ENCODE peak calls at places on chromosomes 1 and 21, in six cellular contexts. P is left cardiac atrium, C is putamen, U is astrocyte, Z is T follicular helper cell, Q is ascending aorta. H is an unnamed sample.

GRCh38 chr1:11568687-11569086 is 85.5 kb downstream of the FBXO2 start:
- DNase-seq in P (no peak), C (no peak), U (peak), Z (no peak), Q (no peak), H (no peak)

GRCh38 chr1:20725189-20726106 is 7.1 kb downstream of the SH2D5 start:
- DNase-seq in P (no peak), C (no peak), U (peak), Z (no peak), Q (no peak), H (no peak)

GRCh38 chr1:203271018-203271743 is 34.1 kb upstream of the BTG2 start:
- DNase-seq in P (peak), C (peak), U (peak), Z (peak), Q (no peak), H (peak)

GRCh38 chr1:206797534-206798383 is 25.5 kb upstream of the IL10 start:
- DNase-seq in P (no peak), C (no peak), U (no peak), Z (no peak), Q (no peak), H (no peak)

GRCh38 chr21:44940116-44940631 is 345 bp downstream of the SLX9 start:
- DNase-seq in P (no peak), C (no peak), U (no peak), Z (no peak), Q (no peak), H (no peak)

GRCh38 chr1:169250795-169251194 is 116.8 kb downstream of the NME7 start:
- DNase-seq in P (no peak), C (no peak), U (no peak), Z (no peak), Q (no peak), H (no peak)

GRCh38 chr1:68011786-68012375 is 38.5 kb downstream of the DIRAS3 start:
- DNase-seq in P (no peak), C (peak), U (peak), Z (no peak), Q (no peak), H (no peak)

GRCh38 chr1:158053276-158053675 is 59.8 kb downstream of the KIRREL1 start:
- DNase-seq in P (no peak), C (no peak), U (peak), Z (no peak), Q (no peak), H (no peak)

GRCh38 chr1:213953816-213954215 is 34.0 kb upstream of the PROX1 start:
- DNase-seq in P (no peak), C (no peak), U (no peak), Z (no peak), Q (no peak), H (no peak)

GRCh38 chr1:231160851-231161710 is 777 bp upstream of the TRIM67 start:
- DNase-seq in P (no peak), C (no peak), U (no peak), Z (no peak), Q (no peak), H (no peak)

GRCh38 chr1:180042994-180043622 is 88.5 kb downstream of the CEP350 start:
- DNase-seq in P (no peak), C (no peak), U (peak), Z (no peak), Q (no peak), H (no peak)

GRCh38 chr1:48248356-48248755 is 25.8 kb downstream of the SLC5A9 start:
- DNase-seq in P (no peak), C (no peak), U (no peak), Z (no peak), Q (no peak), H (no peak)

GRCh38 chr1:150973826-150974579 is 632 bp downstream of the CERS2 start:
- DNase-seq in P (peak), C (no peak), U (no peak), Z (peak), Q (no peak), H (no peak)

GRCh38 chr1:204601979-204602653 is 83.4 kb downstream of the LRRN2 start:
- DNase-seq in P (no peak), C (no peak), U (no peak), Z (no peak), Q (no peak), H (no peak)

GRCh38 chr1:150507912-150508864 is at the start of gene ECM1:
- DNase-seq in P (peak), C (peak), U (peak), Z (no peak), Q (peak), H (no peak)

GRCh38 chr1:168106274-168106673 is 30.5 kb downstream of the GPR161 start:
- DNase-seq in P (no peak), C (no peak), U (no peak), Z (no peak), Q (no peak), H (no peak)

GRCh38 chr1:214447557-214447871 is 103.9 kb downstream of the PTPN14 start:
- DNase-seq in P (no peak), C (no peak), U (peak), Z (no peak), Q (no peak), H (no peak)

GRCh38 chr1:230169454-230170152 is 102.6 kb downstream of the GALNT2 start:
- DNase-seq in P (no peak), C (peak), U (no peak), Z (no peak), Q (no peak), H (no peak)

GRCh38 chr1:100028765-100029164 is 59.0 kb downstream of the SLC35A3 start:
- DNase-seq in P (no peak), C (no peak), U (no peak), Z (no peak), Q (no peak), H (no peak)

GRCh38 chr1:61322769-61323168 is 240.4 kb downstream of the NFIA start:
- DNase-seq in P (no peak), C (no peak), U (no peak), Z (no peak), Q (no peak), H (no peak)

GRCh38 chr1:116919802-116920201 is 10.1 kb downstream of the PTGFRN start:
- DNase-seq in P (no peak), C (no peak), U (no peak), Z (no peak), Q (no peak), H (no peak)

GRCh38 chr1:208010070-208010469 is 99.1 kb upstream of the CD34 start:
- DNase-seq in P (no peak), C (no peak), U (no peak), Z (no peak), Q (no peak), H (no peak)

GRCh38 chr1:111795401-111795800 is 39.7 kb downstream of the DDX20 start:
- DNase-seq in P (no peak), C (no peak), U (no peak), Z (no peak), Q (no peak), H (no peak)

GRCh38 chr1:109089242-109090015 is 1.1 kb upstream of the TMEM167B start:
- DNase-seq in P (peak), C (peak), U (peak), Z (no peak), Q (no peak), H (no peak)

GRCh38 chr1:3409737-3410434 is 44.6 kb upstream of the ARHGEF16 start:
- DNase-seq in P (peak), C (peak), U (peak), Z (no peak), Q (no peak), H (no peak)

GRCh38 chr1:167899253-167899681 is 14.7 kb downstream of the ADCY10 start:
- DNase-seq in P (peak), C (no peak), U (peak), Z (no peak), Q (peak), H (no peak)

GRCh38 chr1:225428879-225429455 is 1.1 kb upstream of the LBR start:
- DNase-seq in P (no peak), C (no peak), U (no peak), Z (no peak), Q (no peak), H (no peak)

GRCh38 chr21:43956019-43956666 is 56.0 kb upstream of the TRAPPC10 start:
- DNase-seq in P (no peak), C (no peak), U (no peak), Z (no peak), Q (no peak), H (no peak)

GRCh38 chr1:97270508-97271307 is 549.1 kb downstream of the PTBP2 start:
- DNase-seq in P (no peak), C (no peak), U (peak), Z (no peak), Q (no peak), H (no peak)

GRCh38 chr1:206706298-206706791 is 21.6 kb downstream of the MAPKAPK2 start:
- DNase-seq in P (peak), C (no peak), U (peak), Z (no peak), Q (peak), H (no peak)

GRCh38 chr1:100862591-100862990 is 32.1 kb downstream of the EXTL2 start:
- DNase-seq in P (no peak), C (no peak), U (peak), Z (no peak), Q (no peak), H (no peak)

GRCh38 chr1:42379794-42380616 is 587 bp upstream of the RIMKLA start:
- DNase-seq in P (peak), C (no peak), U (peak), Z (no peak), Q (no peak), H (no peak)

GRCh38 chr1:14773621-14774020 is 175.1 kb downstream of the KAZN start:
- DNase-seq in P (no peak), C (no peak), U (no peak), Z (no peak), Q (no peak), H (no peak)

H was measured in T-helper 22 cell.